ENCODE peak calls at places on chromosomes 5 and 9, in seven cellular contexts. One of them, this sample, is unnamed.

GRCh38 chr5:107570805-107571531 is 99.8 kb downstream of the EFNA5 start:
- DNase-seq in HEK293T: no peak
- DNase-seq in WTC11: peak
- DNase-seq in H1: no peak
- DNase-seq in GM12878: peak
- DNase-seq in HCT116: no peak
- DNase-seq in K562: no peak
- DNase-seq in this sample: peak

GRCh38 chr5:74127377-74128338 is 501.7 kb downstream of the ARHGEF28 start:
- DNase-seq in HEK293T: no peak
- DNase-seq in WTC11: no peak
- DNase-seq in H1: no peak
- DNase-seq in GM12878: no peak
- DNase-seq in HCT116: no peak
- DNase-seq in K562: no peak
- DNase-seq in this sample: peak

GRCh38 chr5:90562331-90562730 is 3.7 kb downstream of the ADGRV1 start:
- DNase-seq in HEK293T: no peak
- DNase-seq in WTC11: no peak
- DNase-seq in H1: no peak
- DNase-seq in GM12878: no peak
- DNase-seq in HCT116: no peak
- DNase-seq in K562: no peak
- DNase-seq in this sample: no peak

GRCh38 chr5:142722896-142723295 is 37.0 kb upstream of the FGF1 start:
- DNase-seq in HEK293T: no peak
- DNase-seq in WTC11: no peak
- DNase-seq in H1: no peak
- DNase-seq in GM12878: no peak
- DNase-seq in HCT116: no peak
- DNase-seq in K562: no peak
- DNase-seq in this sample: no peak

GRCh38 chr9:76927540-76928240 is 21.8 kb upstream of the PRUNE2 start:
- DNase-seq in HEK293T: no peak
- DNase-seq in WTC11: no peak
- DNase-seq in H1: no peak
- DNase-seq in GM12878: no peak
- DNase-seq in HCT116: no peak
- DNase-seq in K562: no peak
- DNase-seq in this sample: no peak

GRCh38 chr9:121510766-121511555 is 11.3 kb upstream of the GGTA1 start:
- DNase-seq in HEK293T: no peak
- DNase-seq in WTC11: no peak
- DNase-seq in H1: no peak
- DNase-seq in GM12878: no peak
- DNase-seq in HCT116: no peak
- DNase-seq in K562: no peak
- DNase-seq in this sample: no peak

GRCh38 chr5:92775711-92776615 is 805.1 kb downstream of the NR2F1-AS1 start:
- DNase-seq in HEK293T: no peak
- DNase-seq in WTC11: no peak
- DNase-seq in H1: no peak
- DNase-seq in GM12878: no peak
- DNase-seq in HCT116: no peak
- DNase-seq in K562: no peak
- DNase-seq in this sample: no peak

GRCh38 chr9:68462004-68462775 is 78.5 kb downstream of the TMEM252 start:
- DNase-seq in HEK293T: no peak
- DNase-seq in WTC11: peak
- DNase-seq in H1: no peak
- DNase-seq in GM12878: no peak
- DNase-seq in HCT116: no peak
- DNase-seq in K562: no peak
- DNase-seq in this sample: no peak

GRCh38 chr9:4143951-4144717 is 155.7 kb downstream of the GLIS3 start:
- DNase-seq in HEK293T: no peak
- DNase-seq in WTC11: no peak
- DNase-seq in H1: no peak
- DNase-seq in GM12878: no peak
- DNase-seq in HCT116: no peak
- DNase-seq in K562: no peak
- DNase-seq in this sample: peak

DNA sequence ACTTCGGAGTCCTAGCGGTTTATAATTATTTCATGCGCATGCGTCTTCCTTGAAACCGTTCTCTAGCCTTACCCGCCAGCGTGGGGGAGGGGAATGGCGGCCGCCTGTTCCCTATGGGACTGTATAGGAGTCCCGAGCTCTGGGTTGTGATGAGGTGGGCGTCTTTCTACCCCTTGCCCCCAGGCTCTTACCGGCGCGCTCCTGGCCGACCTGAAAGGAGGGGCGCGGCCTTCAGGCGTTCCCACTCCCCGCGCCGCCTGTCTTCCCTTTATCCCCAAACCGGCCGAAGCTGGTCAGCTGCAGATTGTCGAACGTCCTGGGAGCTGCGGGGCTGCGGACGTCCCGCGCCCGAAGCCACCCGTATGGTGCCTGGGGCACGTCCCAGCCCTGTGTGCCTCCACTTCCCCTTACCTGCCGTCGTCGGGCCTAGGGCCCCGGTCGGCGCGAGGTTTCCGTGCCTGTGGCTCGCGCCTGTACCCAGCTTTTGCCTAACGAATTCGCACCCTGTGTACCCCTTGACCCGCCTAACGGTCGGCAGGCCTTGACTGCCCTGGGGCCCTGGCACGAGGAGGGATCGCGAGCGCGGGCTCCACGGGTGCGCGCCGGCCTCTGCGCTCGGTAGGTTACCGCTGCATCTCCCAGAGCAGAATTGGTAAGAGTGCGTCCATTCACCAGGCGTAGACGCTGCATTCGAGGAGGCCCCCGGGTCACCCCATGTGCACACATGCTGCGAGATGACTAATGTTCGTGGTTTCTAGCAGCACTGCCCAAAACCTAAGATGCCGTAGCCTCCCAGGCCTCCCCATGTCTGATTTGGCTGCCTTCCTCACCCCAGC is 653 bp upstream of the HNRNPH1 start:
- DNase-seq in HEK293T: no peak
- DNase-seq in WTC11: peak
- DNase-seq in H1: no peak
- DNase-seq in GM12878: no peak
- DNase-seq in HCT116: no peak
- DNase-seq in K562: peak
- DNase-seq in this sample: peak
- TF ChIP-seq SP1 in HEK293T: no peak
- TF ChIP-seq SP1 in WTC11: no peak
- TF ChIP-seq SP1 in H1: no peak
- TF ChIP-seq SP1 in GM12878: no peak
- TF ChIP-seq SP1 in HCT116: no peak
- TF ChIP-seq SP1 in K562: no peak
- TF ChIP-seq SP1 in this sample: no peak

DNA sequence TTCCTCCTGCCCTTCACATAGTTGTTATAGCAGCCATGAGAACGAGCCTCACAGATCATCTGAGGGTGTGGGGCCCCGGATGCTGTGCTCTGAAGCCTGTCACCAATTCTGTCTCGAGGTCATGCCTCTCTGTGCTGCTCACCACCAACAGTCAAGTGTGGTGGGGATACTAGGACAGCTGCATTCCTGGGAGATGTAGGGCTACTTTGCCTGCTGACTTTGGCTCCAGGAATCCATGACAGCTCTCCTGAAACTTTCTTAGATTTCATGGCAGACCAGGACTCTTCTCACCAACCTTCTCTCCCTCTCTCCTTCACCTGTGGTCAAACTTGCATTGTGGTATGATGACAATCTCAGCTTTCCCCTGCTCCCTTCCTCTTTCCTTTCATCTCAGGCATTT is 395.9 kb downstream of the PSAT1 start:
- DNase-seq in HEK293T: no peak
- DNase-seq in WTC11: no peak
- DNase-seq in H1: no peak
- DNase-seq in GM12878: no peak
- DNase-seq in HCT116: no peak
- DNase-seq in K562: no peak
- DNase-seq in this sample: no peak
- TF ChIP-seq SP1 in HEK293T: no peak
- TF ChIP-seq SP1 in WTC11: no peak
- TF ChIP-seq SP1 in H1: no peak
- TF ChIP-seq SP1 in GM12878: no peak
- TF ChIP-seq SP1 in HCT116: no peak
- TF ChIP-seq SP1 in K562: no peak
- TF ChIP-seq SP1 in this sample: no peak

DNA sequence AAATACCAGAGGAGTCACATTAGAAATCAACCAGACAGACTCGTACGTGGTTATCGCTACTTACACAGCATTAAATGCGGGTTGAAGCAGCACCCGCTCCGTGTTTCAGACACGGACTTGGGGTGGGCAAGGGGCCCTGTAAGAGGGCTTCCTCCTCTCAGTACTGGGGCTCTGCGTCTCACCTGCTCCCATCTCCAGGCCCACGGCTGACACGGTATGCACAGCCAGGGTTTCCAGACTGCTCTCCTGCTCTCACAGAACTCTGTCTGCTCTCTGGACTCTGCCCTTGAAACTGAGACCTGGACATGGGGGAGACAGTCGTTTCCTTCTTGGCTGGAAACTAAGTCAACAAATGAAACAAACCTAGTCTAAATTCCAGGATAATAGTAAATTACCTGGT is 24.7 kb upstream of the RASGEF1C start:
- DNase-seq in HEK293T: no peak
- DNase-seq in WTC11: no peak
- DNase-seq in H1: no peak
- DNase-seq in GM12878: no peak
- DNase-seq in HCT116: no peak
- DNase-seq in K562: no peak
- DNase-seq in this sample: peak
- TF ChIP-seq SP1 in HEK293T: no peak
- TF ChIP-seq SP1 in WTC11: no peak
- TF ChIP-seq SP1 in H1: no peak
- TF ChIP-seq SP1 in GM12878: no peak
- TF ChIP-seq SP1 in HCT116: no peak
- TF ChIP-seq SP1 in K562: no peak
- TF ChIP-seq SP1 in this sample: no peak

GRCh38 chr5:167820266-167820988 is 471.0 kb upstream of the WWC1 start:
- DNase-seq in HEK293T: no peak
- DNase-seq in WTC11: no peak
- DNase-seq in H1: no peak
- DNase-seq in GM12878: no peak
- DNase-seq in HCT116: no peak
- DNase-seq in K562: no peak
- DNase-seq in this sample: no peak
- TF ChIP-seq SP1 in HEK293T: no peak
- TF ChIP-seq SP1 in WTC11: no peak
- TF ChIP-seq SP1 in H1: no peak
- TF ChIP-seq SP1 in GM12878: no peak
- TF ChIP-seq SP1 in HCT116: no peak
- TF ChIP-seq SP1 in K562: no peak
- TF ChIP-seq SP1 in this sample: no peak

GRCh38 chr5:60829490-60830266 is 14.4 kb downstream of the ELOVL7 start:
- DNase-seq in HEK293T: no peak
- DNase-seq in WTC11: no peak
- DNase-seq in H1: no peak
- DNase-seq in GM12878: no peak
- DNase-seq in HCT116: no peak
- DNase-seq in K562: no peak
- DNase-seq in this sample: no peak
- TF ChIP-seq SP1 in HEK293T: no peak
- TF ChIP-seq SP1 in WTC11: no peak
- TF ChIP-seq SP1 in H1: no peak
- TF ChIP-seq SP1 in GM12878: no peak
- TF ChIP-seq SP1 in HCT116: no peak
- TF ChIP-seq SP1 in K562: no peak
- TF ChIP-seq SP1 in this sample: no peak

DNA sequence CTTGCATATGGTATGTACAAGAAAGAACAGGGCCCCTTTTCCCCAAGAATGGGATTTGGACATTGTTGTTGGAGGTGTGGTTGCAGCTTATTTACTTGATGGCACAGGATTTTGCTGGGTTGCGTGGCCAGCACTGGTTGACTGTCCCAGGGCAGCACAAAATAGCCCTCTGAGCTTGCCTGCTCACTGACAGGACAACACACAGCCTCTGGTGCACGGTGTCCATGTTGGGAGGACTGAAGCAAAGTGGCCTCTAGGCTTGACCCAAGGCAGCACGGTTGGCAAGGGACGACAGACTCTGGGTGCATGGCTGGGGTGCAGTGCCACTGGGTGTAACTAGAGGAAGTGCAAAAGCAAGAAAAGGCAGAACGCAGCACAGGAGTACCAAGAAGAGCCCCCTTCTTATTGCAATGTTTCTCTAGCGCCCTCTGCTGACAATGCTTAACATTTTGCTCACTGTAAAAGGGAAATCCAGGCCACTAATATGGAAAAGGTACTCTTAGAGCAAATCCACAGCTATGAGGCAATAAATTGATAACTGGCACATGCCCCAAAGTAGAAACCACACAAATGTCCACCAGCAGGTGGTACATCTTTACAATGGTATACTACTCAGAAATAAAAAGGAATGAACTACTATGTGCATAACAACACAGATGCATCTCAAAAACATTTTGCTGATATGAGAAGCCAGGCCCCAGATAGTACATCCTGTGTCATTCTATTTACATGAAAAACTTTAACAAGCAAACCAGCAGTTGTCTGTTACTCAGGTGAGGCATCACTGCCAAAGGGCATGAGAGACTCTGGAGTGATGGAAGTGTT is 47.4 kb upstream of the BARX1 start:
- DNase-seq in HEK293T: peak
- DNase-seq in WTC11: peak
- DNase-seq in H1: peak
- DNase-seq in GM12878: no peak
- DNase-seq in HCT116: no peak
- DNase-seq in K562: peak
- DNase-seq in this sample: peak
- TF ChIP-seq SP1 in HEK293T: no peak
- TF ChIP-seq SP1 in WTC11: no peak
- TF ChIP-seq SP1 in H1: no peak
- TF ChIP-seq SP1 in GM12878: no peak
- TF ChIP-seq SP1 in HCT116: no peak
- TF ChIP-seq SP1 in K562: no peak
- TF ChIP-seq SP1 in this sample: no peak

DNA sequence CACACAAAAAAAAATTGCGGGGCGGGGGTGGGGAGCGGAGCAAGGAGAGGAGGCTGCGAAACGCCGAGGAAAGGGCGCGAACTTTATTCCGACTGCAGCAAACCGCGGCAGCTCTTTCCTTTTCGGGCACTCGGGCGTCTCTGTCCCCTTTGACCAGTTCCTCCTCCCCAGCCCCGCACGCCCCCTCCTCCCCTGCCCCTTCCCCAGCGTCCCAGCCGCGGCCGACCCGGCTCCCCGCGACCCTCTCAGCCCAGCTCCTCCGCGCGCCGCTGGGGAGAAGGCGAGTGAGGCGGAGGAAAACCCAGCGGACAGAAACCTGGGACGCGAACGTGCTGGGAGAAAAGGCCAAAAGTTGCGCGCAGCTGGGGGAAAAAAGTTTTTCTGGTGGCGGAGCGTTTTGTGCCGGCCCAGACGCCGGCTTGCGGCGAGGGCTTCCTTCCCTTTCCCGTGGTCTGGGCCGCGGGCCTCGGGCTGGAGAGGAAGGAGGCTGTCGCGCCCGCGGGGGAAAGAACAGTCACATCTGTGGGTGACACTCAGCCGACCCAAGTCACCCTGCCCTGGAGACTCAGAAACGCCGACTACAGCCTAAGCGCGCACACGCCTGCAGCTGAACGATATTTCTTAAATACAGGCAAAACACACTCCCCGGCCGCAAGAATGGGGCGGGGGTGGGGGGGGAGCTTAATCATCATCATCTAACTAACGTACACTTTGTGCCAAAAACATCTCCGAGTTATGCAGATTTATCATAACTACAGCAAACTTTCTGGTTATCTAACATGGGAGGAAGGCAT is 1.1 kb upstream of the BNC2 start:
- DNase-seq in HEK293T: peak
- DNase-seq in WTC11: peak
- DNase-seq in H1: peak
- DNase-seq in GM12878: no peak
- DNase-seq in HCT116: no peak
- DNase-seq in K562: no peak
- DNase-seq in this sample: no peak
- TF ChIP-seq SP1 in HEK293T: no peak
- TF ChIP-seq SP1 in WTC11: no peak
- TF ChIP-seq SP1 in H1: no peak
- TF ChIP-seq SP1 in GM12878: no peak
- TF ChIP-seq SP1 in HCT116: no peak
- TF ChIP-seq SP1 in K562: no peak
- TF ChIP-seq SP1 in this sample: no peak